ENCODE peak calls at places on chromosomes 11 and 22, in nine cellular contexts. U, S, X, O, F, Y, Z, N and R are unnamed samples.
A peak's percentile ranks its signal among the peaks of the same experiment; 100 is the strongest.

GRCh38 chr11:75287579-75287978 is 47.0 kb downstream of the TPBGL start:
- DNase-seq in U (no peak), S (no peak), X (no peak), O (no peak), F (no peak), Y (no peak), Z (no peak), N (no peak), R (no peak)

GRCh38 chr11:111978028-111978771 is 41.1 kb downstream of the DIXDC1 start:
- DNase-seq in U (no peak), S (peak; percentile 84), X (no peak), O (peak; percentile 82), F (peak; percentile 82), Y (no peak), Z (peak; percentile 64), N (no peak), R (no peak)

GRCh38 chr11:130220311-130221030 is 60.9 kb downstream of the ST14 start:
- DNase-seq in U (no peak), S (no peak), X (no peak), O (no peak), F (no peak), Y (no peak), Z (no peak), N (no peak), R (no peak)

GRCh38 chr11:22340803-22341581 is 2.8 kb downstream of the SLC17A6 start:
- DNase-seq in U (no peak), S (no peak), X (no peak), O (no peak), F (no peak), Y (no peak), Z (no peak), N (no peak), R (no peak)

GRCh38 chr22:37282385-37282677 is at the start of gene CYTH4:
- DNase-seq in U (peak; percentile 73), S (no peak), X (no peak), O (no peak), F (no peak), Y (peak; percentile 62), Z (no peak), N (no peak), R (peak; percentile 59)

GRCh38 chr11:63262562-63262961 is 19.2 kb upstream of the SLC22A25 start:
- DNase-seq in U (no peak), S (no peak), X (no peak), O (no peak), F (no peak), Y (no peak), Z (no peak), N (no peak), R (no peak)

GRCh38 chr11:79472736-79473536 is 32.1 kb upstream of the TENM4 start:
- DNase-seq in U (no peak), S (no peak), X (no peak), O (no peak), F (no peak), Y (no peak), Z (no peak), N (no peak), R (no peak)

GRCh38 chr11:60938500-60938899 is 13.5 kb downstream of the SLC15A3 start:
- DNase-seq in U (no peak), S (no peak), X (no peak), O (no peak), F (no peak), Y (no peak), Z (no peak), N (no peak), R (no peak)

GRCh38 chr22:23834830-23835772 is 3.7 kb downstream of the DERL3 start:
- DNase-seq in U (no peak), S (peak; percentile 80), X (no peak), O (peak; percentile 12), F (no peak), Y (no peak), Z (no peak), N (peak; percentile 76), R (no peak)

GRCh38 chr22:43226368-43226979 is 39.5 kb upstream of the TTLL12 start:
- DNase-seq in U (no peak), S (no peak), X (no peak), O (no peak), F (peak; percentile 50), Y (no peak), Z (peak; percentile 22), N (no peak), R (no peak)

GRCh38 chr11:17633987-17634775 is 85.2 kb upstream of the MYOD1 start:
- DNase-seq in U (no peak), S (no peak), X (no peak), O (no peak), F (no peak), Y (no peak), Z (no peak), N (no peak), R (no peak)

GRCh38 chr11:2807276-2807681 is 78.3 kb downstream of the CDKN1C start:
- DNase-seq in U (no peak), S (no peak), X (no peak), O (peak; percentile 93), F (no peak), Y (no peak), Z (no peak), N (peak; percentile 87), R (no peak)

GRCh38 chr22:49301398-49302149 is 526.1 kb downstream of the BRD1 start:
- DNase-seq in U (no peak), S (no peak), X (no peak), O (no peak), F (no peak), Y (peak; percentile 5), Z (no peak), N (no peak), R (no peak)